ENCODE peak calls at places on chromosomes 16 and 17, in seven cellular contexts. B is stimulated activated CD4-positive, alpha-beta T cell treated with anti-CD3 and anti-CD28 coated beads, TNF-alpha, amount 100 ng/mL, for 48 hours; Z is A673; C is stimulated activated CD8-positive, alpha-beta memory T cell treated with anti-CD3 and anti-CD28 coated beads, Interleukin-12 subunit alpha, Interleukin-12 subunit beta, amount 100 ng/mL, for 4 hours; X is Karpas-422; T is ovary; G is T follicular helper cell. Q is an unnamed sample.

GRCh38 chr17:58324409-58325288 is 3.9 kb downstream of the TSPOAP1 start:
- DNase-seq in C (no peak), X (peak; percentile 38), Z (peak; percentile 35), B (no peak), T (peak; percentile 53), G (no peak), Q (no peak)

GRCh38 chr17:73311428-73311780 is 397 bp downstream of the CDC42EP4 start:
- DNase-seq in X (no peak), B (no peak), C (no peak), Z (peak; percentile 53), G (no peak), T (no peak), Q (peak; percentile 71)

GRCh38 chr17:8892338-8892690 is 24.8 kb upstream of the PIK3R6 start:
- DNase-seq in X (no peak), C (no peak), T (no peak), G (no peak), Z (no peak), B (no peak), Q (no peak)

GRCh38 chr17:8673621-8674020 is 43.1 kb upstream of the MYH10 start:
- DNase-seq in Z (peak; percentile 95), G (no peak), T (peak; percentile 28), B (no peak), X (no peak), C (no peak), Q (no peak)

GRCh38 chr17:48711128-48711527 is 11.2 kb downstream of the PRAC1 start:
- DNase-seq in B (no peak), X (no peak), T (no peak), G (no peak), Z (no peak), C (no peak), Q (no peak)

GRCh38 chr17:19344311-19345066 is 18.0 kb downstream of the B9D1 start:
- DNase-seq in C (no peak), B (no peak), Z (no peak), X (no peak), T (no peak), G (no peak), Q (no peak)

GRCh38 chr17:50423553-50424159 is 2.4 kb upstream of the ACSF2 start:
- DNase-seq in T (peak; percentile 27), B (no peak), G (no peak), X (peak; percentile 67), C (no peak), Z (peak; percentile 84), Q (no peak)

GRCh38 chr17:78797213-78797612 is 15.1 kb upstream of the CYTH1 start:
- DNase-seq in G (no peak), B (no peak), C (no peak), Z (no peak), X (no peak), T (no peak), Q (no peak)

GRCh38 chr17:8384801-8385335 is 1.9 kb upstream of the RPL26 start:
- DNase-seq in B (no peak), G (no peak), C (no peak), X (no peak), T (no peak), Z (no peak), Q (no peak)

GRCh38 chr16:74521691-74522090 is 85.2 kb downstream of the GLG1 start:
- DNase-seq in X (no peak), T (no peak), B (no peak), G (no peak), Z (peak; percentile 93), C (no peak), Q (no peak)

GRCh38 chr16:7843196-7843595 is 510.6 kb downstream of the RBFOX1 start:
- DNase-seq in C (no peak), X (no peak), G (no peak), T (no peak), Z (no peak), B (no peak), Q (no peak)

GRCh38 chr17:81858967-81859905 is 1.1 kb downstream of the P4HB start:
- DNase-seq in Z (no peak), C (no peak), B (no peak), G (no peak), T (no peak), X (no peak), Q (no peak)

GRCh38 chr17:55416000-55416399 is 5.6 kb downstream of the MMD start:
- DNase-seq in Z (no peak), T (no peak), B (no peak), X (no peak), C (no peak), G (no peak), Q (no peak)

GRCh38 chr16:72837846-72838661 is 209.9 kb downstream of the ZFHX3 start:
- DNase-seq in Z (no peak), C (no peak), G (no peak), X (no peak), B (no peak), T (no peak), Q (no peak)

GRCh38 chr17:77618731-77619130 is 339.8 kb upstream of the TNRC6C start:
- DNase-seq in T (no peak), G (no peak), B (no peak), C (no peak), Z (no peak), X (no peak), Q (no peak)

GRCh38 chr17:82085031-82085861 is 12.8 kb downstream of the FASN start:
- DNase-seq in X (no peak), C (no peak), T (no peak), B (no peak), Z (no peak), G (no peak), Q (no peak)

GRCh38 chr17:15287533-15288267 is 22.6 kb upstream of the PMP22 start:
- DNase-seq in C (no peak), Z (no peak), T (no peak), B (no peak), G (no peak), X (no peak), Q (no peak)

GRCh38 chr16:67200491-67200890 is 1.6 kb downstream of the ELMO3 start:
- DNase-seq in T (no peak), Z (no peak), X (no peak), B (no peak), C (no peak), G (no peak), Q (no peak)

GRCh38 chr16:3945751-3946603 is 65.5 kb upstream of the CREBBP start:
- DNase-seq in C (no peak), X (no peak), B (no peak), Z (peak; percentile 96), T (peak; percentile 57), G (no peak), Q (no peak)

GRCh38 chr16:75486014-75486404 is 9.2 kb downstream of the CHST6 start:
- DNase-seq in Z (no peak), T (no peak), C (no peak), X (no peak), B (no peak), G (no peak), Q (no peak)

GRCh38 chr17:13085578-13085977 is 67.8 kb upstream of the ELAC2 start:
- DNase-seq in G (no peak), B (no peak), C (no peak), X (no peak), T (no peak), Z (no peak), Q (no peak)

GRCh38 chr16:70699696-70700095 is 13.8 kb upstream of the MTSS2 start:
- DNase-seq in X (no peak), Z (no peak), C (no peak), T (no peak), B (no peak), G (no peak), Q (no peak)